ENCODE peak calls at places on chromosomes 1 and 21, in four cellular contexts. P is NCI-H1105, W is NCI-H1417 treated with DMSO at 0.1 percent for 48 hours, A is ELR. S is an unnamed sample.

GRCh38 chr1:232486006-232486405 is 143.9 kb downstream of the SIPA1L2 start:
- DNase-seq in A (peak; percentile 24), W (no peak), P (no peak), S (no peak)

GRCh38 chr1:193629875-193630274 is 443.5 kb upstream of the B3GALT2 start:
- DNase-seq in W (no peak), A (no peak), P (no peak), S (no peak)

GRCh38 chr1:71462247-71462646 is 381.4 kb upstream of the ZRANB2 start:
- DNase-seq in A (no peak), W (no peak), P (no peak), S (no peak)

GRCh38 chr1:206663832-206664652 is 20.7 kb upstream of the MAPKAPK2 start:
- DNase-seq in W (no peak), P (peak; percentile 80), A (peak; percentile 72), S (peak; percentile 56)

GRCh38 chr1:29393451-29393826 is 157.1 kb downstream of the PTPRU start:
- DNase-seq in A (no peak), W (no peak), P (no peak), S (no peak)

GRCh38 chr1:205061665-205062069 is 18.7 kb downstream of the CNTN2 start:
- DNase-seq in W (peak; percentile 2), A (peak; percentile 72), P (peak; percentile 69), S (peak; percentile 56)

GRCh38 chr1:17563494-17564281 is 24.2 kb downstream of the ARHGEF10L start:
- DNase-seq in P (no peak), A (no peak), W (no peak), S (no peak)

GRCh38 chr1:4016351-4017130 is 116.5 kb upstream of the C1orf174 start:
- DNase-seq in A (no peak), W (no peak), P (no peak), S (no peak)

GRCh38 chr1:223720987-223721591 is 8.8 kb downstream of the CAPN2 start:
- DNase-seq in P (no peak), A (peak; percentile 81), W (no peak), S (no peak)

GRCh38 chr1:224683981-224684380 is 67.9 kb downstream of the CNIH3 start:
- DNase-seq in W (no peak), P (peak; percentile 34), A (no peak), S (no peak)

GRCh38 chr1:178379807-178380206 is 117.0 kb downstream of the CLEC20A start:
- DNase-seq in W (no peak), P (no peak), A (no peak), S (no peak)

GRCh38 chr1:232413674-232414073 is 216.3 kb downstream of the SIPA1L2 start:
- DNase-seq in P (no peak), W (no peak), A (no peak), S (no peak)

GRCh38 chr21:35257413-35257812 is 208.3 kb upstream of the RUNX1 start:
- DNase-seq in P (no peak), A (peak; percentile 92), W (no peak), S (peak; percentile 56)

GRCh38 chr1:37861151-37861550 is 1.8 kb upstream of the MTF1 start:
- DNase-seq in P (no peak), A (peak; percentile 43), W (no peak), S (no peak)

GRCh38 chr21:22842875-22843274 is 1844.7 kb downstream of the NCAM2 start:
- DNase-seq in P (peak; percentile 38), W (no peak), A (no peak), S (no peak)

GRCh38 chr21:26934383-26934782 is 32.5 kb downstream of the ADAMTS5 start:
- DNase-seq in W (no peak), P (no peak), A (peak; percentile 13), S (no peak)

GRCh38 chr1:34907487-34908090 is 21.9 kb downstream of the DLGAP3 start:
- DNase-seq in W (no peak), P (no peak), A (no peak), S (no peak)

GRCh38 chr1:234168061-234168724 is 205.1 kb upstream of the COA6 start:
- DNase-seq in A (no peak), P (no peak), W (no peak), S (no peak)

GRCh38 chr1:227734546-227734857 is 600 bp downstream of the JMJD4 start:
- DNase-seq in W (no peak), P (no peak), A (peak; percentile 24), S (no peak)

GRCh38 chr1:30197616-30197934 is 525.8 kb downstream of the MATN1 start:
- DNase-seq in P (no peak), W (no peak), A (no peak), S (no peak)

GRCh38 chr1:59076612-59077011 is 220.3 kb upstream of the FGGY start:
- DNase-seq in A (peak; percentile 47), W (no peak), P (no peak), S (peak; percentile 35)

GRCh38 chr1:54309631-54310366 is 96.4 kb downstream of the SSBP3 start:
- DNase-seq in W (peak; percentile 74), P (peak; percentile 81), A (no peak), S (no peak)

GRCh38 chr21:45142469-45142868 is 68.1 kb downstream of the ADARB1 start:
- DNase-seq in W (no peak), P (no peak), A (peak; percentile 68), S (no peak)

GRCh38 chr1:221863635-221864034 is 121.7 kb upstream of the DUSP10 start:
- DNase-seq in W (no peak), P (no peak), A (no peak), S (no peak)

GRCh38 chr1:38028105-38028591 is 15.6 kb downstream of the UTP11 start:
- DNase-seq in A (peak; percentile 67), W (no peak), P (no peak), S (peak; percentile 60)

GRCh38 chr1:229107302-229107815 is 163.6 kb upstream of the RAB4A start:
- DNase-seq in W (no peak), P (no peak), A (no peak), S (no peak)

GRCh38 chr1:204110894-204111633 is 38.1 kb downstream of the SOX13 start:
- DNase-seq in P (no peak), W (no peak), A (no peak), S (no peak)

GRCh38 chr1:30125449-30126170 is 597.8 kb downstream of the MATN1 start:
- DNase-seq in P (no peak), W (no peak), A (no peak), S (no peak)

GRCh38 chr1:199152676-199153075 is 513.8 kb downstream of the PTPRC start:
- DNase-seq in P (no peak), A (no peak), W (no peak), S (no peak)

GRCh38 chr1:221517961-221518360 is 223.9 kb downstream of the DUSP10 start:
- DNase-seq in A (no peak), P (no peak), W (no peak), S (no peak)